ENCODE peak calls at places on chromosome 6, in four cellular contexts. M is psoas muscle, D is neural crest cell, G is OCI-LY7. W is an unnamed sample.

GRCh38 chr6:170093658-170094596 is 197.0 kb downstream of the DLL1 start:
- DNase-seq in M (no peak), D (no peak), G (no peak), W (no peak)

GRCh38 chr6:710601-711571 is 17.9 kb upstream of the EXOC2 start:
- DNase-seq in D (peak; percentile 12), G (peak; percentile 79), M (peak; percentile 48), W (peak; percentile 86)

GRCh38 chr6:168219167-168219566 is 100.4 kb downstream of the DACT2 start:
- DNase-seq in D (no peak), G (no peak), M (peak; percentile 37), W (no peak)

GRCh38 chr6:30886897-30887255 is 2.6 kb downstream of the DDR1 start:
- DNase-seq in G (no peak), D (no peak), M (no peak), W (no peak)

GRCh38 chr6:24997186-24997585 is 61.4 kb upstream of the RIPOR2 start:
- DNase-seq in G (no peak), D (no peak), M (no peak), W (no peak)

GRCh38 chr6:168099201-168100010 is 20.4 kb upstream of the FRMD1 start:
- DNase-seq in M (no peak), D (no peak), G (no peak), W (no peak)

GRCh38 chr6:35396991-35397390 is 54.6 kb downstream of the PPARD start:
- DNase-seq in M (no peak), D (no peak), G (no peak), W (no peak)

GRCh38 chr6:170358496-170358895 is 51.9 kb downstream of the FAM120B start:
- DNase-seq in M (peak; percentile 35), D (no peak), G (no peak), W (no peak)

GRCh38 chr6:75203721-75204120 is 2.1 kb downstream of the COL12A1 start:
- DNase-seq in D (no peak), M (no peak), G (no peak), W (no peak)

GRCh38 chr6:26179675-26180074 is 92.4 kb downstream of the HFE start:
- DNase-seq in D (no peak), G (no peak), M (no peak), W (no peak)

GRCh38 chr6:48078092-48078491 is 32.9 kb downstream of the PTCHD4 start:
- DNase-seq in M (no peak), G (no peak), D (no peak), W (no peak)

GRCh38 chr6:19838442-19839236 is 1.5 kb downstream of the ID4 start:
- DNase-seq in D (peak; percentile 37), G (peak; percentile 92), M (peak; percentile 22), W (peak; percentile 24)

GRCh38 chr6:135163440-135163738 is 17.7 kb upstream of the MYB start:
- DNase-seq in G (peak; percentile 55), M (no peak), D (no peak), W (peak; percentile 52)

GRCh38 chr6:100592929-100593328 is 128.2 kb upstream of the SIM1 start:
- DNase-seq in G (no peak), M (no peak), D (no peak), W (no peak)

GRCh38 chr6:45591306-45591705 is 213.6 kb upstream of the SUPT3H start:
- DNase-seq in D (no peak), M (no peak), G (no peak), W (no peak)

GRCh38 chr6:40181367-40181766 is 247.1 kb upstream of the MOCS1 start:
- DNase-seq in D (no peak), M (no peak), G (no peak), W (no peak)

DNA sequence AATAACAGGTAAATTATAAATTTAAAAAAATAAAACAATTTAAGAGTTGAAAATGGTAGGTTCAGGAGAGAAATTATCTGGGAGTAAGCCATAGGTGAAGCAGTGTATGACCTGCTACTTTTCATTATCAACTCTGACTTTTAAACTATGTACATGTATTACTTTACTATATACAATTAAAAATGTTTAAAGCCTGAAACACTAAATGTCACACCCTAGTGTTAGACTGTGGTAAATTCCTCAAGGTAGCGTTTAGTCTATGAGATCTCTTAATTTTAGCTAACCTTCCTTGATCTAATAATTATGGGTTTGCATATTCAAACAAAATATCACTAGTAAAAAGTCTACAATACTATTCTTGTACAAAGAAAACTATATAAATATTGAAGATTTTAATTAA is 22.3 kb upstream of the TBC1D32 start:
- DNase-seq in D (no peak), M (no peak), G (no peak), W (no peak)
- TF ChIP-seq CTCF in D (peak; percentile 33), M (no peak), G (peak; percentile 49), W (no peak)

DNA sequence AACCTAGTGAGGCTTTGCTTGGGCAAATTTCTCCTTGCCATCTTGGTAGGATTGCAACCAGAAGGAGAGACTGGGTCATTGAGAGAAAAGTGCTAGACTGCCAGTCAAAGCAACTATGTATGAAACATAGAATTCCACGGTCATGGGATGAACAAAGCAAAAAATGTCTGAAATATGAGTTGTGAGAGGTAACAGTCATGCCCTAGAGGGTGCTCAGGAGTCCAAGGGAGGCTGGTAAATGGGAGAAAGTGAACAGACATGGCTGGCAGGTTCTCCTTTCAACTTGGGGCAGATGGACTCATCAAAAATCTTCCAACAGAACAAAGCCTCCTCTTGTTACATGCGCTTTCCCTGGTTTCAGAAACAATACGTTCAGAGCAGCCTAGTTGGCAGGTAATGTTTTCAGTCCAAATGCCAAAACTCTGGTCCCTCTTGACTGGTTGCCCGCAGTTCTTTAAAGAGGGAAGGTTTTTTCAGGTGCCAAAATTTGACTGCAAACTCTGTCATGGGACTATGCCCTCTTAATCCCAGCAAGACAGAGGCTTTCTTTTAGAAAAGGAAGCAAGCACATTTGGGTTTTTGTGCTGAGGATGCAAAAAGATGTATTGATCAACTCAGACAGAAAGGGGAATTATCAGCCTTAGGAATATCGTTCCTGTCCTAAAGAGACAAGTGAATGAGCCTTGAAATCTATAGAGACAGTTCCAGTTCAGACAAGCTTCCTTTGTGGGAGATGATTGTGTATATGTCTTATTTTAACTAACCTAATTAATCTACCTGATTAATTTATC is 68.5 kb upstream of the SASH1 start:
- DNase-seq in G (no peak), D (no peak), M (no peak), W (no peak)
- TF ChIP-seq CTCF in G (no peak), D (no peak), M (no peak), W (no peak)

GRCh38 chr6:15682965-15683822 is 20.4 kb upstream of the DTNBP1 start:
- DNase-seq in M (no peak), D (no peak), G (peak; percentile 40), W (no peak)
- TF ChIP-seq CTCF in M (no peak), D (no peak), G (no peak), W (no peak)

GRCh38 chr6:6701864-6702263 is 113.3 kb downstream of the LY86 start:
- DNase-seq in M (no peak), D (no peak), G (no peak), W (no peak)

GRCh38 chr6:6700871-6701270 is 112.4 kb downstream of the LY86 start:
- DNase-seq in G (no peak), D (no peak), M (no peak), W (no peak)

GRCh38 chr6:6700421-6700820 is 111.9 kb downstream of the LY86 start:
- DNase-seq in M (no peak), G (no peak), D (no peak), W (no peak)

GRCh38 chr6:6697620-6698019 is 109.1 kb downstream of the LY86 start:
- DNase-seq in M (no peak), G (no peak), D (no peak), W (no peak)

DNA sequence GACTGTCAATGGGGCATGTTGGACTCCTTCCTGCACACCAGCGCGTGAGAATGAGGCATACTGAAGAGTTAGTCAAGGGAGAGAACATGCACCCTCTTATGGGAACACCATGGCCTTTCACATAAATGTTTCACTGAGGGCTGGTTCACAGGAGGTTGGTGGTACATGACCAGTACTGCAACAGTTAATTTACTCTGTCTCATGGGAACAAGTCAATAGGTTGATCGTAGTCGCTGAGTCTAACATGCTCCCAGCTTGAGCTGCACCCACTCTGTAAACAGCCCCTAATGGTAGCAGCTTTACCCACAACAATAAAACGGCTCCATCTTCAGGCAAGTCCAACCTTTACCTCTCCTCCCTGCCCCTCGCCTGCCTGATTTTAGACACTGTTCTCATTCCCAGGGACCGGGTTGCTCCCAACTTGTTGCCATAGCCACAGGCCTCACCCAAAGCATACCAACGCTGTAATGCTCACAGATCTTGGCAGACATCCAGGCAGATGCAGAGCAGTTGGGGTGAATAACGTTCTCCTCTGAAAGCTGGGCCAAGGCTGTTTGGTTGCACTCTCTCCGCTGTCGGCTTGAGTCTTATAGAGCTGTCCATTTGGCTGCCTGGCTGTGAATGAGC is 111.3 kb downstream of the LY86 start:
- DNase-seq in G (no peak), D (no peak), M (peak; percentile 66), W (no peak)
- TF ChIP-seq CTCF in G (no peak), D (no peak), M (no peak), W (no peak)

GRCh38 chr6:156396068-156396771 is 381.0 kb upstream of the ARID1B start:
- DNase-seq in M (no peak), G (peak; percentile 89), D (no peak), W (peak; percentile 72)
- TF ChIP-seq CTCF in M (no peak), G (no peak), D (no peak), W (no peak)

DNA sequence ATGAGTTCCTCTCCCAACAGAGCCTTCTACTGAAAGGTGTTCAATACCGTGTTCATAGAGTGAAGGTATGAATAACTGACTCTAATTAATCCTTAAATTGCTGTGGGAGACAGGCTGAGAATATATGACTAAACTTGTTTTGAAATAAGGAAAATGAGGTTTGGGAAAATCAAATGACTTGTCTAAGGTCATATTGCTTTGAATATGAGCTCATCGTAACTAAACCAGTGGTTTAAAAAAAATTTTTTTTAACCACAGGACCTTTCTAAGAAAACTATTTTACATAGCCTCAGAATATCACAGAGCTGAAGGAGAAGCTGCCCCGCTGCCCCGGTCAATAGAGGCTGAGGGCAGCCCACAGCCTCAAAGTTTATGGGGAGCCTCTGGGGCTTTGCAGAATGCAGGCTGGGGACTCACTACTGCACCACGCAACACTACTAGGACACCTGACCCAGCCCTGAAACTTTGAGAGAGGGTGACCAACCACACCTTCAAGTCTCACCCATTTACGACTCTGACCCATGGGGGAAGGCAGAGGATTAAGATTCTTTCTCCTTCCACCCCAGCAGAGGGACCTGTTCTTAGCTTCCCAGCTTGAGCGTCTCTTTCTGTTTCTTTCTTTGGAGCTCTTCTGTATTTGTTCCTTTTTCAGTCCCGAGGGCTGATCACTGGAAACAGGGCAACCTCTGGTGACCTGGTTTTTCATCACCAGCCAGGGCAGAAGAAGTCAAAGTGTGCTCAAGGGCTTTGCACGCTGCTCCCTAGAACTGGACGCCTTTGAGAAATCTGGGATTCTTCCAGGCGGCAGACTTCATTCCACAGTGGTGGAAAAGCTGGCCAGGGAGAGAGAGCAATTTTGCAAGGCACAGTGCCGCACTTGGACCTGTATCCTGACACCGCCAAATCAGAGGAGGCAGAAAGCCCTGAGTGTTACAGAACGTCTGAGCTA is 220.2 kb downstream of the ATXN1 start:
- DNase-seq in D (no peak), M (peak; percentile 31), G (no peak), W (peak; percentile 17)
- TF ChIP-seq CTCF in D (no peak), M (no peak), G (no peak), W (no peak)

DNA sequence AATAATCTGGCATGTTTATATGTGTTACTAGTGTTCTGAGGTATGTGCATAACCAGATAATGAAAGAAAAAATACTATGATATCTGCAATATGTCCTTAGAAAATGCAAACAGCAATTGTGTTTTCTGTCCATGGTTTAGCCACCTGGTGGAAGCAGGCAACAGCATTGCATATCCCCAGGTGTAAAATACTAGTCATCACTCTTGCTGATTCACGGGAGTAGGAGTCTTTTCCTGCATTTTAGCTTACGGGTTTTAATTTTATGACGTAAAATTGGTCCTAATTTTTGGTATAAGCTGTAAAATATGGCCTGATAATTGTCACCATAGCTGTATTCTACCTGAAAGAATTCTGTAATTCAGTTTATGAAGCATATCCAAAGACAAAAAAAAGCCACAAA is 2.5 kb downstream of the RNF182 start:
- DNase-seq in D (no peak), M (no peak), G (no peak), W (no peak)
- TF ChIP-seq CTCF in D (no peak), M (no peak), G (peak; percentile 23), W (no peak)